ENCODE peak calls at places on chromosomes 4 and X, in seven cellular contexts. One of them, this sample, is unnamed.

GRCh38 chr4:186981161-186981560 is 257.5 kb upstream of the FAT1 start:
- DNase-seq in midbrain: no peak
- DNase-seq in HEK293T: no peak
- DNase-seq in cardiac muscle cell: no peak
- DNase-seq in activated B cell treated with CpG ODN at 0.5 μM for 24 hours: no peak
- DNase-seq in GM19239: no peak
- DNase-seq in dermis microvascular lymphatic vessel endothelial cell: no peak
- DNase-seq in this sample: no peak

GRCh38 chrX:7730071-7730470 is 112.9 kb upstream of the VCX start:
- DNase-seq in HEK293T: no peak
- DNase-seq in cardiac muscle cell: no peak
- DNase-seq in midbrain: no peak
- DNase-seq in GM19239: no peak
- DNase-seq in activated B cell treated with CpG ODN at 0.5 μM for 24 hours: no peak
- DNase-seq in dermis microvascular lymphatic vessel endothelial cell: no peak
- DNase-seq in this sample: no peak

GRCh38 chr4:157983300-157983699 is 189.5 kb downstream of the GASK1B start:
- DNase-seq in midbrain: no peak
- DNase-seq in dermis microvascular lymphatic vessel endothelial cell: peak
- DNase-seq in GM19239: no peak
- DNase-seq in cardiac muscle cell: no peak
- DNase-seq in activated B cell treated with CpG ODN at 0.5 μM for 24 hours: no peak
- DNase-seq in HEK293T: no peak
- DNase-seq in this sample: no peak

GRCh38 chr4:2267841-2268240 is 5.9 kb upstream of the MXD4 start:
- DNase-seq in GM19239: no peak
- DNase-seq in midbrain: no peak
- DNase-seq in dermis microvascular lymphatic vessel endothelial cell: no peak
- DNase-seq in activated B cell treated with CpG ODN at 0.5 μM for 24 hours: no peak
- DNase-seq in cardiac muscle cell: no peak
- DNase-seq in HEK293T: no peak
- DNase-seq in this sample: no peak

GRCh38 chrX:49003696-49004095 is 1.6 kb upstream of the GRIPAP1 start:
- DNase-seq in HEK293T: no peak
- DNase-seq in cardiac muscle cell: no peak
- DNase-seq in midbrain: no peak
- DNase-seq in activated B cell treated with CpG ODN at 0.5 μM for 24 hours: no peak
- DNase-seq in dermis microvascular lymphatic vessel endothelial cell: no peak
- DNase-seq in GM19239: no peak
- DNase-seq in this sample: no peak

GRCh38 chr4:107913283-107913899 is 18.0 kb upstream of the CYP2U1 start:
- DNase-seq in HEK293T: peak
- DNase-seq in dermis microvascular lymphatic vessel endothelial cell: peak
- DNase-seq in midbrain: peak
- DNase-seq in cardiac muscle cell: peak
- DNase-seq in GM19239: no peak
- DNase-seq in activated B cell treated with CpG ODN at 0.5 μM for 24 hours: no peak
- DNase-seq in this sample: peak

GRCh38 chr4:53508446-53508845 is 82.8 kb downstream of the LNX1 start:
- DNase-seq in cardiac muscle cell: no peak
- DNase-seq in midbrain: no peak
- DNase-seq in HEK293T: no peak
- DNase-seq in dermis microvascular lymphatic vessel endothelial cell: no peak
- DNase-seq in GM19239: no peak
- DNase-seq in activated B cell treated with CpG ODN at 0.5 μM for 24 hours: no peak
- DNase-seq in this sample: no peak

GRCh38 chr4:4269856-4270255 is 20.1 kb downstream of the LYAR start:
- DNase-seq in cardiac muscle cell: no peak
- DNase-seq in activated B cell treated with CpG ODN at 0.5 μM for 24 hours: no peak
- DNase-seq in GM19239: no peak
- DNase-seq in dermis microvascular lymphatic vessel endothelial cell: peak
- DNase-seq in HEK293T: no peak
- DNase-seq in midbrain: no peak
- DNase-seq in this sample: no peak

GRCh38 chr4:160580581-160580980 is 1477.7 kb downstream of the RAPGEF2 start:
- DNase-seq in HEK293T: no peak
- DNase-seq in midbrain: no peak
- DNase-seq in cardiac muscle cell: no peak
- DNase-seq in GM19239: no peak
- DNase-seq in dermis microvascular lymphatic vessel endothelial cell: no peak
- DNase-seq in activated B cell treated with CpG ODN at 0.5 μM for 24 hours: no peak
- DNase-seq in this sample: no peak

GRCh38 chrX:97050413-97050812 is 166.7 kb downstream of the RPA4 start:
- DNase-seq in cardiac muscle cell: no peak
- DNase-seq in dermis microvascular lymphatic vessel endothelial cell: no peak
- DNase-seq in HEK293T: no peak
- DNase-seq in GM19239: no peak
- DNase-seq in activated B cell treated with CpG ODN at 0.5 μM for 24 hours: no peak
- DNase-seq in midbrain: no peak
- DNase-seq in this sample: no peak

GRCh38 chrX:119181491-119181890 is 53.9 kb upstream of the KIAA1210 start:
- DNase-seq in cardiac muscle cell: no peak
- DNase-seq in HEK293T: peak
- DNase-seq in activated B cell treated with CpG ODN at 0.5 μM for 24 hours: no peak
- DNase-seq in midbrain: no peak
- DNase-seq in dermis microvascular lymphatic vessel endothelial cell: peak
- DNase-seq in GM19239: no peak
- DNase-seq in this sample: no peak

GRCh38 chr4:122083971-122084370 is 68.2 kb upstream of the BLTP1 start:
- DNase-seq in cardiac muscle cell: no peak
- DNase-seq in midbrain: no peak
- DNase-seq in HEK293T: no peak
- DNase-seq in activated B cell treated with CpG ODN at 0.5 μM for 24 hours: no peak
- DNase-seq in dermis microvascular lymphatic vessel endothelial cell: no peak
- DNase-seq in GM19239: no peak
- DNase-seq in this sample: no peak

GRCh38 chr4:98536631-98537030 is 121.8 kb downstream of the TSPAN5 start:
- DNase-seq in GM19239: no peak
- DNase-seq in HEK293T: no peak
- DNase-seq in dermis microvascular lymphatic vessel endothelial cell: no peak
- DNase-seq in cardiac muscle cell: no peak
- DNase-seq in activated B cell treated with CpG ODN at 0.5 μM for 24 hours: no peak
- DNase-seq in midbrain: no peak
- DNase-seq in this sample: no peak

GRCh38 chrX:1481636-1482529 is 29.2 kb upstream of the ASMTL start:
- DNase-seq in dermis microvascular lymphatic vessel endothelial cell: peak
- DNase-seq in midbrain: no peak
- DNase-seq in HEK293T: peak
- DNase-seq in activated B cell treated with CpG ODN at 0.5 μM for 24 hours: peak
- DNase-seq in GM19239: no peak
- DNase-seq in cardiac muscle cell: peak
- DNase-seq in this sample: no peak

GRCh38 chr4:78862314-78862737 is 76.9 kb downstream of the PAQR3 start:
- DNase-seq in HEK293T: no peak
- DNase-seq in dermis microvascular lymphatic vessel endothelial cell: no peak
- DNase-seq in midbrain: no peak
- DNase-seq in activated B cell treated with CpG ODN at 0.5 μM for 24 hours: no peak
- DNase-seq in GM19239: no peak
- DNase-seq in cardiac muscle cell: no peak
- DNase-seq in this sample: no peak

GRCh38 chrX:135396109-135396508 is 25.6 kb upstream of the SMIM10L2A start:
- DNase-seq in GM19239: no peak
- DNase-seq in activated B cell treated with CpG ODN at 0.5 μM for 24 hours: no peak
- DNase-seq in cardiac muscle cell: no peak
- DNase-seq in HEK293T: no peak
- DNase-seq in dermis microvascular lymphatic vessel endothelial cell: peak
- DNase-seq in midbrain: no peak
- DNase-seq in this sample: no peak

This sample was measured in neuronal stem cell.